ENCODE peak calls at places on chromosomes 3 and 15, in five cellular contexts. One of them, this sample, is unnamed.

GRCh38 chr3:4739289-4740236 is 239.7 kb upstream of the BHLHE40 start:
- DNase-seq in substantia nigra: no peak
- DNase-seq in lower lobe of right lung: no peak
- DNase-seq in IMR-90: no peak
- DNase-seq in kidney: no peak
- DNase-seq in this sample: no peak

GRCh38 chr15:77021803-77022381 is 27.0 kb downstream of the PSTPIP1 start:
- DNase-seq in lower lobe of right lung: peak
- DNase-seq in substantia nigra: no peak
- DNase-seq in kidney: peak
- DNase-seq in IMR-90: peak
- DNase-seq in this sample: no peak

GRCh38 chr3:43707998-43708397 is 17.3 kb downstream of the ABHD5 start:
- DNase-seq in kidney: no peak
- DNase-seq in lower lobe of right lung: no peak
- DNase-seq in IMR-90: peak
- DNase-seq in substantia nigra: no peak
- DNase-seq in this sample: no peak

GRCh38 chr3:119297169-119297568 is 3.0 kb downstream of the ARHGAP31 start:
- DNase-seq in substantia nigra: no peak
- DNase-seq in IMR-90: peak
- DNase-seq in lower lobe of right lung: no peak
- DNase-seq in kidney: no peak
- DNase-seq in this sample: no peak

GRCh38 chr15:99253381-99254090 is 2.3 kb downstream of the LRRC28 start:
- DNase-seq in IMR-90: peak
- DNase-seq in substantia nigra: no peak
- DNase-seq in lower lobe of right lung: no peak
- DNase-seq in kidney: no peak
- DNase-seq in this sample: no peak

GRCh38 chr3:40911264-40911663 is 288.0 kb upstream of the CTNNB1 start:
- DNase-seq in kidney: no peak
- DNase-seq in substantia nigra: no peak
- DNase-seq in lower lobe of right lung: no peak
- DNase-seq in IMR-90: no peak
- DNase-seq in this sample: no peak

GRCh38 chr3:176193032-176193698 is 1004.1 kb downstream of the TBL1XR1 start:
- DNase-seq in substantia nigra: no peak
- DNase-seq in lower lobe of right lung: no peak
- DNase-seq in IMR-90: no peak
- DNase-seq in kidney: no peak
- DNase-seq in this sample: no peak

GRCh38 chr3:172134352-172134751 is 95.0 kb downstream of the FNDC3B start:
- DNase-seq in kidney: no peak
- DNase-seq in lower lobe of right lung: no peak
- DNase-seq in substantia nigra: no peak
- DNase-seq in IMR-90: no peak
- DNase-seq in this sample: no peak

GRCh38 chr15:41996376-41996775 is 24.0 kb upstream of the EHD4 start:
- DNase-seq in kidney: peak
- DNase-seq in IMR-90: no peak
- DNase-seq in lower lobe of right lung: no peak
- DNase-seq in substantia nigra: no peak
- DNase-seq in this sample: no peak

GRCh38 chr15:63990449-63990848 is 55.8 kb downstream of the DAPK2 start:
- DNase-seq in lower lobe of right lung: no peak
- DNase-seq in IMR-90: no peak
- DNase-seq in kidney: no peak
- DNase-seq in substantia nigra: no peak
- DNase-seq in this sample: no peak

GRCh38 chr15:56839641-56840040 is 78.8 kb upstream of the TCF12 start:
- DNase-seq in kidney: no peak
- DNase-seq in lower lobe of right lung: no peak
- DNase-seq in IMR-90: no peak
- DNase-seq in substantia nigra: no peak
- DNase-seq in this sample: no peak

GRCh38 chr3:139547666-139548065 is 8.1 kb upstream of the RBP1 start:
- DNase-seq in substantia nigra: no peak
- DNase-seq in lower lobe of right lung: no peak
- DNase-seq in kidney: no peak
- DNase-seq in IMR-90: no peak
- DNase-seq in this sample: no peak

GRCh38 chr3:56980798-56981390 is 79.6 kb upstream of the SPATA12 start:
- DNase-seq in substantia nigra: no peak
- DNase-seq in lower lobe of right lung: no peak
- DNase-seq in IMR-90: peak
- DNase-seq in kidney: no peak
- DNase-seq in this sample: no peak

GRCh38 chr15:85973584-85974347 is 105.9 kb upstream of the AGBL1 start:
- DNase-seq in lower lobe of right lung: no peak
- DNase-seq in substantia nigra: no peak
- DNase-seq in IMR-90: no peak
- DNase-seq in kidney: no peak
- DNase-seq in this sample: no peak

GRCh38 chr3:133894334-133895207 is 1.1 kb downstream of the RAB6B start:
- DNase-seq in substantia nigra: no peak
- DNase-seq in IMR-90: no peak
- DNase-seq in kidney: peak
- DNase-seq in lower lobe of right lung: peak
- DNase-seq in this sample: no peak

GRCh38 chr3:69248394-69248793 is 126.0 kb upstream of the LMOD3 start:
- DNase-seq in substantia nigra: no peak
- DNase-seq in lower lobe of right lung: no peak
- DNase-seq in IMR-90: no peak
- DNase-seq in kidney: no peak
- DNase-seq in this sample: no peak

GRCh38 chr3:19147905-19148767 is at the start of gene KCNH8:
- DNase-seq in kidney: peak
- DNase-seq in lower lobe of right lung: no peak
- DNase-seq in IMR-90: no peak
- DNase-seq in substantia nigra: no peak
- DNase-seq in this sample: no peak

GRCh38 chr3:54353547-54354339 is 231.4 kb downstream of the CACNA2D3 start:
- DNase-seq in kidney: no peak
- DNase-seq in IMR-90: no peak
- DNase-seq in substantia nigra: no peak
- DNase-seq in lower lobe of right lung: no peak
- DNase-seq in this sample: no peak

GRCh38 chr3:188279696-188280398 is 125.9 kb downstream of the LPP start:
- DNase-seq in lower lobe of right lung: no peak
- DNase-seq in IMR-90: peak
- DNase-seq in substantia nigra: no peak
- DNase-seq in kidney: no peak
- DNase-seq in this sample: no peak
- H3K27ac ChIP-seq in lower lobe of right lung: no peak
- H3K27ac ChIP-seq in IMR-90: no peak
- H3K27ac ChIP-seq in substantia nigra: no peak
- H3K27ac ChIP-seq in kidney: no peak
- H3K27ac ChIP-seq in this sample: no peak

GRCh38 chr3:46992231-46992630 is 12.8 kb downstream of the NBEAL2 start:
- DNase-seq in kidney: no peak
- DNase-seq in substantia nigra: no peak
- DNase-seq in IMR-90: no peak
- DNase-seq in lower lobe of right lung: peak
- DNase-seq in this sample: no peak
- H3K27ac ChIP-seq in kidney: no peak
- H3K27ac ChIP-seq in substantia nigra: no peak
- H3K27ac ChIP-seq in IMR-90: no peak
- H3K27ac ChIP-seq in lower lobe of right lung: no peak
- H3K27ac ChIP-seq in this sample: no peak

DNA sequence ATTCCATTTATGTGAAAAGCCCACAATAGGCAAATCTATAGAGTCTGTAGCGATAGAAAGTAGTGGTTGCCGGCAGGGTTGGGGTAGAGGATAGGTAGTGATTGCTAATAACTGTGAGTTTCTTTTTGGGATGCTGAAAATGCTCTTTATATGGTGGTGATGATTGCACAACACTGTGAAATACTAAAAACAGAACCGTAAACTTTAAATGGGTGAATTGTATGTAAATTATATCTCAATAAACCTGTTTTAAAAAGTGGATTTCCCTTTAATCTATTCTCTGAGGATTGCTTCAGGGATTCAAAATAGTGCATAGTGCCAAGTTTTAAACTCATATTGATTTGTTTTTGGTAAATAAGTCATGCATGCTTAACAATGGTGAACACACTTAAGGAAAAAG is 140.2 kb downstream of the LPP start:
- DNase-seq in lower lobe of right lung: no peak
- DNase-seq in kidney: no peak
- DNase-seq in substantia nigra: no peak
- DNase-seq in IMR-90: no peak
- DNase-seq in this sample: no peak
- H3K27ac ChIP-seq in lower lobe of right lung: no peak
- H3K27ac ChIP-seq in kidney: no peak
- H3K27ac ChIP-seq in substantia nigra: no peak
- H3K27ac ChIP-seq in IMR-90: no peak
- H3K27ac ChIP-seq in this sample: no peak

DNA sequence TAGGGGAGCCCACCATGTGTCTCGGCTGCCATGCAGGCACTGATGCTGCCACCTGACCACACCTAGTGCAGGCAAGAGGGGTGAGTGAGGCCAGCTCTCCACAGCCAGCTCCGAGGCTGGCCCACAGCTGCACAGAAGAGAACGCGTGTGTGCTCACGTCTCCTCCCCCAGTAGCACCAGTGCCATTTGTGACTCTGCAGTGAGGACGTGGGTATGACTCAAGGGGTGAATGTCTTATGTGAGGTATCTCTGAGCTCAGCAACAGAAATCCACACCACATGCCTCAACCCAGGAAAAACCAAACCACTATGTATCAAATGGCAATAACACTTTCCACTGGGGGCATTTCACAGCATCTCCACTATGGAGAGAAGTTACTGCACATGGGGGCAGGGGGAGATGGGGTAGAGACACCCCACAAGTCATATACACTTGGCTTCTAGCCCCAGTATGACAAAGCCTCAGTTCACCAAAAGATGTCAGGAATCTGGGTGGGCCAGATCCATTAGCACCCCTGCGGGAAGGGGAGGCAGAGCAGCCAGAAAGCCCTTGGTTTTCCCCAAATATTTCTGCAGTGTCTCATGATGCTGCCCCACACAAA is 87.6 kb downstream of the LRIG1 start:
- DNase-seq in kidney: no peak
- DNase-seq in IMR-90: peak
- DNase-seq in lower lobe of right lung: no peak
- DNase-seq in substantia nigra: no peak
- DNase-seq in this sample: no peak
- H3K27ac ChIP-seq in kidney: no peak
- H3K27ac ChIP-seq in IMR-90: peak
- H3K27ac ChIP-seq in lower lobe of right lung: no peak
- H3K27ac ChIP-seq in substantia nigra: no peak
- H3K27ac ChIP-seq in this sample: no peak